ENCODE peak calls at places on chromosomes 2 and 18, in six cellular contexts. W, D, I, U, S and B are unnamed samples.

GRCh38 chr2:200199576-200200263 is 106.8 kb upstream of the SPATS2L start:
- DNase-seq in W (peak), D (no peak), I (peak), U (peak), S (no peak), B (no peak)

GRCh38 chr2:198135481-198135934 is 331.1 kb downstream of the PLCL1 start:
- DNase-seq in W (no peak), D (no peak), I (no peak), U (no peak), S (no peak), B (no peak)

GRCh38 chr2:227813562-227814353 is at the start of gene CCL20:
- DNase-seq in W (no peak), D (no peak), I (no peak), U (peak), S (no peak), B (no peak)

GRCh38 chr18:60024857-60025256 is 125.1 kb downstream of the PMAIP1 start:
- DNase-seq in W (no peak), D (no peak), I (no peak), U (no peak), S (no peak), B (no peak)

GRCh38 chr2:46490521-46491141 is 11.3 kb downstream of the TMEM247 start:
- DNase-seq in W (no peak), D (no peak), I (no peak), U (no peak), S (peak), B (no peak)

GRCh38 chr18:10754128-10754527 is 228.3 kb downstream of the NAPG start:
- DNase-seq in W (no peak), D (no peak), I (no peak), U (no peak), S (no peak), B (no peak)

GRCh38 chr2:7667260-7667757 is 750.1 kb downstream of the RNF144A start:
- DNase-seq in W (no peak), D (no peak), I (no peak), U (no peak), S (no peak), B (no peak)

GRCh38 chr2:134836986-134837385 is 1.4 kb upstream of the ACMSD start:
- DNase-seq in W (peak), D (no peak), I (peak), U (no peak), S (no peak), B (no peak)

GRCh38 chr2:46749042-46749461 is 166.6 kb downstream of the MCFD2 start:
- DNase-seq in W (peak), D (no peak), I (peak), U (peak), S (no peak), B (no peak)

GRCh38 chr2:218546012-218546411 is 22.1 kb downstream of the USP37 start:
- DNase-seq in W (no peak), D (no peak), I (no peak), U (no peak), S (no peak), B (no peak)

GRCh38 chr2:43174368-43175186 is 51.8 kb downstream of the ZFP36L2 start:
- DNase-seq in W (no peak), D (peak), I (no peak), U (no peak), S (no peak), B (no peak)

GRCh38 chr2:10811552-10811951 is 1.0 kb downstream of the PDIA6 start:
- DNase-seq in W (no peak), D (no peak), I (no peak), U (no peak), S (no peak), B (no peak)

GRCh38 chr18:63363951-63364350 is 3.1 kb downstream of the KDSR start:
- DNase-seq in W (no peak), D (no peak), I (no peak), U (no peak), S (no peak), B (no peak)

GRCh38 chr18:45974088-45974536 is 7.0 kb upstream of the EPG5 start:
- DNase-seq in W (peak), D (peak), I (peak), U (peak), S (no peak), B (no peak)

GRCh38 chr2:4992226-4992625 is 700.0 kb upstream of the SOX11 start:
- DNase-seq in W (no peak), D (no peak), I (peak), U (no peak), S (no peak), B (no peak)

GRCh38 chr2:7458066-7458465 is 540.9 kb downstream of the RNF144A start:
- DNase-seq in W (no peak), D (no peak), I (no peak), U (no peak), S (no peak), B (no peak)

GRCh38 chr2:96407919-96408550 is 72.5 kb downstream of the NCAPH start:
- DNase-seq in W (no peak), D (no peak), I (peak), U (no peak), S (peak), B (no peak)

GRCh38 chr18:35605686-35606417 is 24.3 kb downstream of the GALNT1 start:
- DNase-seq in W (peak), D (no peak), I (peak), U (no peak), S (no peak), B (no peak)

GRCh38 chr2:195520671-195521155 is 136.3 kb upstream of the SLC39A10 start:
- DNase-seq in W (peak), D (no peak), I (peak), U (peak), S (no peak), B (no peak)

GRCh38 chr2:233794128-233794658 is 16.1 kb downstream of the MROH2A start:
- DNase-seq in W (no peak), D (peak), I (no peak), U (no peak), S (peak), B (no peak)

GRCh38 chr2:197889041-197889440 is 84.6 kb downstream of the PLCL1 start:
- DNase-seq in W (peak), D (no peak), I (no peak), U (no peak), S (no peak), B (no peak)

GRCh38 chr2:29281585-29281984 is 166.4 kb downstream of the CLIP4 start:
- DNase-seq in W (peak), D (peak), I (peak), U (peak), S (no peak), B (peak)

GRCh38 chr2:70995227-70995729 is 605 bp upstream of the TEX261 start:
- DNase-seq in W (peak), D (peak), I (peak), U (peak), S (peak), B (peak)

GRCh38 chr2:172900871-172901270 is 165.2 kb downstream of the RAPGEF4 start:
- DNase-seq in W (no peak), D (no peak), I (no peak), U (no peak), S (no peak), B (no peak)

GRCh38 chr18:28512357-28512756 is 335.4 kb upstream of the CDH2 start:
- DNase-seq in W (peak), D (no peak), I (no peak), U (no peak), S (no peak), B (no peak)

GRCh38 chr2:203619192-203619878 is 84.2 kb upstream of the RAPH1 start:
- DNase-seq in W (no peak), D (no peak), I (no peak), U (no peak), S (no peak), B (no peak)

GRCh38 chr2:170350929-170351826 is 173.2 kb downstream of the MYO3B start:
- DNase-seq in W (no peak), D (no peak), I (peak), U (no peak), S (no peak), B (no peak)

GRCh38 chr18:12394428-12394827 is 13.3 kb upstream of the PRELID3A start:
- DNase-seq in W (no peak), D (no peak), I (no peak), U (peak), S (no peak), B (no peak)

GRCh38 chr18:13433088-13433487 is 214.5 kb downstream of the LDLRAD4 start:
- DNase-seq in W (no peak), D (no peak), I (no peak), U (no peak), S (no peak), B (no peak)

GRCh38 chr2:111617804-111618576 is 266.0 kb downstream of the ANAPC1 start:
- DNase-seq in W (no peak), D (no peak), I (no peak), U (no peak), S (no peak), B (peak)

GRCh38 chr2:138421315-138421970 is 80.1 kb upstream of the SPOPL start:
- DNase-seq in W (peak), D (no peak), I (peak), U (peak), S (no peak), B (no peak)

GRCh38 chr18:68435581-68435980 is 279.3 kb downstream of the TMX3 start:
- DNase-seq in W (no peak), D (no peak), I (no peak), U (no peak), S (no peak), B (no peak)

GRCh38 chr2:121748202-121748601 is 7.2 kb upstream of the TSN start:
- DNase-seq in W (peak), D (no peak), I (peak), U (peak), S (no peak), B (no peak)
- TF ChIP-seq CTCF in W (no peak), D (no peak), I (peak), U (peak), S (peak), B (no peak)

GRCh38 chr2:207925601-207926000 is 99.7 kb downstream of the PLEKHM3 start:
- DNase-seq in W (no peak), D (no peak), I (no peak), U (no peak), S (no peak), B (no peak)

GRCh38 chr2:207930747-207931146 is 94.6 kb downstream of the PLEKHM3 start:
- DNase-seq in W (peak), D (peak), I (peak), U (no peak), S (no peak), B (no peak)

GRCh38 chr2:207926133-207927076 is 98.9 kb downstream of the PLEKHM3 start:
- DNase-seq in W (peak), D (no peak), I (peak), U (no peak), S (peak), B (no peak)

GRCh38 chr2:207929923-207930322 is 95.4 kb downstream of the PLEKHM3 start:
- DNase-seq in W (no peak), D (no peak), I (no peak), U (no peak), S (no peak), B (no peak)

DNA sequence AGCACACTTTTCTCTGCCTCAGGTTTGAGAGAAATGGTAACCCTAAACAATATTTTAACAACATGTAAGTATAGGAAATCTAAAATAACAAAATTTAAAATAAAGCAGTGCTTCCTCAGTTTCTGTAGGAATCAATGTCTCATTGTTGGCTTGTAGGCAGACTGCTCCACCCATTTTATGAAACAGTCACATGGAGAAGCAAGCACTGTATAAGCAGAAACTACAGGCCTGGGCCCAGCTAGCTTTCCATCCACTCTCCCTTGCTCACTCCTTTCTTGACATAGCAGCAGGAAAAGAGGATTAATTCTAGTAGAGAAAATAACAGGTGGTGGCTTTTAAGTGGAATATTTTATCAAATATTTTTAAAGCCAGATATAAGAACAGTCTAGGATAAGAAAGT is 97.2 kb downstream of the PLEKHM3 start:
- DNase-seq in W (peak), D (no peak), I (no peak), U (no peak), S (no peak), B (no peak)
- H3K27ac ChIP-seq in W (no peak), D (no peak), I (no peak), U (no peak), S (no peak), B (no peak)

DNA sequence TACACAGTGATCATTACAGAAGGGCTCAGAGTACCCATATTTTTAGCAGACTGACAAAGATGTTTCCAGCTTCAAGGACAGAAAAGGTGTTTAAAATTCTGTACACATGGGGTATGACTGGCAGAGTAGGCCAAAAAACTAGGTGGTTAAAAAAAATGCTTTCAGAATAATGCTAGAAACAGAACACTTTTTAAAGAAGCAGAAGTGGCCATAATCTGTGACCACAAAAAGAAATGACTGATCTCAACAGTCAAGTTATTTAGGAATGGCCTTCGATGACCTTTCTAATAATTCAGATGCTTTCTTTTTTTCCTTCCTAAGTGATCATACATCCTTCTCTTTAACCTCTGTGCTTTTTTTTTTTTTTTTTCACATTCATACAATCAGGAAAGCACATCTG is 4.1 kb upstream of the AQP4 start:
- DNase-seq in W (no peak), D (no peak), I (no peak), U (no peak), S (no peak), B (no peak)
- H3K4me3 ChIP-seq in W (no peak), D (no peak), I (no peak), U (no peak), S (no peak), B (no peak)

GRCh38 chr18:42141439-42141838 is 186.4 kb downstream of the PIK3C3 start:
- DNase-seq in W (no peak), D (no peak), I (peak), U (peak), S (no peak), B (no peak)
- TF ChIP-seq CTCF in W (no peak), D (no peak), I (peak), U (no peak), S (no peak), B (no peak)

GRCh38 chr2:207315131-207315530 is 149.4 kb upstream of the KLF7 start:
- DNase-seq in W (no peak), D (no peak), I (peak), U (no peak), S (no peak), B (no peak)

GRCh38 chr2:207312006-207312356 is 146.2 kb upstream of the KLF7 start:
- DNase-seq in W (no peak), D (no peak), I (no peak), U (no peak), S (no peak), B (no peak)

GRCh38 chr2:207313947-207314346 is 148.2 kb upstream of the KLF7 start:
- DNase-seq in W (no peak), D (no peak), I (no peak), U (no peak), S (no peak), B (no peak)

GRCh38 chr2:207308519-207309224 is 142.9 kb upstream of the KLF7 start:
- DNase-seq in W (no peak), D (no peak), I (no peak), U (no peak), S (no peak), B (no peak)

DNA sequence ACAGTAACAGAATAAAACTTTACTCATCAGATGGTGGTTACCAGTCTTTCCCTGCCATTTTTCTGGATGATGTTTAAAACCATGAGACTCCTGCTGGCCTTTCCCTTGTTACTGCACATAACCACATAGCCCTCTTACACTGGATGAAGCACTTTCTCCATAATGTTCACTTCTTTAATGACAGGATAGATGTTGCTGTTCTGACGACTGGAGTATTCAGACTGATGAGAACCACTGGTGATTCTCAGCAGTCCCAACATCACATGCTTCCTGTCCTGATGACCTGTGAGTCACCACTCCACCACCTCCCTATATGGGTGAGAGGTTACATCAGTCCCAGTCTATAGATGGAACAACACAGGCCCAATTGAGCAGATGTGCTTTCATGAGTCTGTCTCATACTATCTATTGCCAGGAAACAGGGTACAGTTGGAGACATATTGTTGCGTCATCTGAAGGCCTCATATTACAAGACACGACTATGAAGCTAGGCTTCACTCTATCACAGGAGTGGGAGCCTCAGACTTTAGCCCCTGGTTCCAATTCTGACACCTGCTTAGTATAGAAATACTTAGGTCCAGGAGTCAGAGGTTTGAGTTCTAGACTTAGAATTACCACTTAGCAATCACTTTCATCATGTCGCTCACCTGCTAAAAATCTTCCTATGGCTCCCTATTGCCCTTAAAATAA is 145.7 kb upstream of the KLF7 start:
- DNase-seq in W (peak), D (peak), I (peak), U (peak), S (peak), B (no peak)
- H3K27ac ChIP-seq in W (peak), D (no peak), I (no peak), U (peak), S (peak), B (no peak)

GRCh38 chr2:31249009-31249690 is 15.2 kb downstream of the EHD3 start:
- DNase-seq in W (no peak), D (no peak), I (no peak), U (no peak), S (no peak), B (peak)
- H3K4me3 ChIP-seq in W (no peak), D (no peak), I (no peak), U (no peak), S (no peak), B (no peak)

DNA sequence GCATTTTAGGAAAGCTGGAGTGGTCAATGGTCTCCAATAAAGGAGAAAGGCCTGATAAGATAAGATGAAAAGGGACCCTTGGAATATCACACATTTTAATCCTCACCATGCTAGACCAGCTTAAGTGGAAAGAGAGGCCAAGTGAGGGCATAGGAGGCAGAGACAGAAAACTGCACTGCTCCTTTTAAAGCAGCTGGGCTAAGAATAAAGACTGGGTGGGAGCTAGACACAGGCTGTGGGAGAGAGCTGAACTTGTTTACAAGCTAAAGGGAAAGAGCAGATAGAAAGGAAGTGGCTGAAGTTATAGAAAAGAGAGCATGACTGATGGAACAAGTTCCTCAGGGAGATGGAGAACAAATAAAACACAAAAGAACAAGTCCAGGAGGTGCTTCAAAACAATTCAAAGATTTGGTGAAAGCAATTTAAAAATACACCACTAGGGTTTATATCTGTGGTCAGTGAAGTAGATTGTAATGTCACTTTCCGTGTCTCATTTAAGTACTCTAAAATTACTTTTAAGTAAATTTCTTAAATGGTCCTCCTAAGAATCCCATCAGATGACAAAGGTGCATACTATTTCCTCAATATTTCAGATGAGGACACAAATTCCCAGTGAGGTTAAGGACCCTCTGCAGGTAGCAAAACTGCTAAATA is 7.5 kb downstream of the COL5A2 start:
- DNase-seq in W (no peak), D (no peak), I (peak), U (no peak), S (no peak), B (no peak)
- TF ChIP-seq CTCF in W (no peak), D (no peak), I (peak), U (no peak), S (no peak), B (no peak)

GRCh38 chr2:237581326-237581725 is 9.2 kb downstream of the RAB17 start:
- DNase-seq in W (no peak), D (no peak), I (no peak), U (no peak), S (no peak), B (no peak)
- H3K27ac ChIP-seq in W (no peak), D (no peak), I (no peak), U (no peak), S (peak), B (peak)

GRCh38 chr18:79507546-79508480 is 112.1 kb downstream of the NFATC1 start:
- DNase-seq in W (no peak), D (peak), I (peak), U (no peak), S (peak), B (peak)

GRCh38 chr18:79510046-79510685 is 114.4 kb downstream of the NFATC1 start:
- DNase-seq in W (no peak), D (no peak), I (no peak), U (no peak), S (no peak), B (peak)

GRCh38 chr18:79508565-79509535 is 113.1 kb downstream of the NFATC1 start:
- DNase-seq in W (no peak), D (no peak), I (no peak), U (no peak), S (no peak), B (peak)

GRCh38 chr18:79510731-79511141 is 115.0 kb downstream of the NFATC1 start:
- DNase-seq in W (no peak), D (peak), I (no peak), U (no peak), S (no peak), B (peak)

DNA sequence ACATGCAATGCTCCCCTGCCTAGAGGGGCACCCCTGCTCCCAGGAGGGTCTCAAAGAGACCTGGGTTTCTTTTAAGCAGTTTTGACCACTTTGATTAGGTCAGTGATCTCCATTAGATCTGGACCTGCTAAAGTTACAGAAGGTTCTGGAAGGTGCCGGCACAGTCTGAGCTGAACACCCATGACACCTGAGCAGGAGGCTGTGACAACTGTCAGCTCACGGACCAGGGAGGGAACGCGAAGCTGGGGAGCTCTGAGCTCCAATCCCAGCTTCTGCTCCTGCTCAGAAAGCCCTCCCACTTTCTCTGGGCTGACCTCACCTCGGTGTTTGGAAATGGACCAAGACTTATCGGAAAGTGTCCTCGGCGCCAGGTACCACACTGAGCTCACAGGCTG is 113.8 kb downstream of the NFATC1 start:
- DNase-seq in W (no peak), D (no peak), I (no peak), U (no peak), S (no peak), B (peak)
- H3K4me3 ChIP-seq in W (no peak), D (no peak), I (no peak), U (no peak), S (no peak), B (no peak)